ENCODE peak calls at places on chromosomes 3 and 15, in six cellular contexts. Q, A, G, I, F and N are unnamed samples.

GRCh38 chr15:74995779-74996765 is 709 bp downstream of the SCAMP5 start:
- DNase-seq in I (no peak), Q (peak; percentile 45), F (no peak), G (no peak), A (no peak), N (peak; percentile 79)

GRCh38 chr3:12662593-12663310 is 1.2 kb downstream of the RAF1 start:
- DNase-seq in G (peak; percentile 55), I (peak; percentile 71), F (no peak), Q (peak; percentile 51), A (no peak), N (peak; percentile 44)

GRCh38 chr15:67176195-67176971 is 78.1 kb downstream of the AAGAB start:
- DNase-seq in Q (no peak), A (no peak), I (peak; percentile 78), F (peak; percentile 24), G (no peak), N (peak; percentile 77)

GRCh38 chr15:55789066-55789660 is 46.2 kb upstream of the PRTG start:
- DNase-seq in A (peak; percentile 23), I (no peak), Q (peak; percentile 24), G (no peak), F (no peak), N (no peak)

GRCh38 chr15:95799286-95800187 is 531.0 kb upstream of the NR2F2 start:
- DNase-seq in F (no peak), G (peak; percentile 90), I (no peak), Q (no peak), A (no peak), N (no peak)

GRCh38 chr15:90413411-90414379 is 25.7 kb downstream of the IQGAP1 start:
- DNase-seq in I (no peak), F (no peak), G (peak; percentile 69), A (no peak), Q (no peak), N (no peak)

GRCh38 chr3:122793568-122794416 is at the start of gene HSPBAP1:
- DNase-seq in I (peak; percentile 96), G (peak; percentile 91), Q (peak; percentile 96), F (peak; percentile 95), A (peak; percentile 87), N (peak; percentile 94)

GRCh38 chr3:116161570-116162290 is 283.6 kb downstream of the LSAMP start:
- DNase-seq in F (no peak), A (no peak), I (no peak), Q (no peak), G (no peak), N (no peak)

GRCh38 chr15:60649845-60650548 is 171.1 kb upstream of the ICE2 start:
- DNase-seq in Q (peak; percentile 21), G (peak; percentile 37), F (no peak), I (no peak), A (no peak), N (no peak)

GRCh38 chr3:48999085-48999858 is 7.9 kb upstream of the WDR6 start:
- DNase-seq in Q (no peak), I (no peak), A (no peak), G (no peak), F (no peak), N (no peak)

GRCh38 chr15:32829441-32829840 is 111.6 kb downstream of the GREM1 start:
- DNase-seq in G (no peak), I (no peak), Q (no peak), F (no peak), A (no peak), N (no peak)

GRCh38 chr15:39573844-39574243 is 7.0 kb upstream of the THBS1 start:
- DNase-seq in I (no peak), A (no peak), Q (no peak), F (no peak), G (peak; percentile 36), N (no peak)

GRCh38 chr3:175885196-175885766 is 1026.1 kb downstream of the NAALADL2 start:
- DNase-seq in G (no peak), A (no peak), Q (no peak), I (no peak), F (no peak), N (peak; percentile 63)

GRCh38 chr3:69499899-69500316 is 114.0 kb upstream of the FRMD4B start:
- DNase-seq in G (no peak), I (peak; percentile 72), F (peak; percentile 53), A (no peak), Q (peak; percentile 11), N (peak; percentile 55)

DNA sequence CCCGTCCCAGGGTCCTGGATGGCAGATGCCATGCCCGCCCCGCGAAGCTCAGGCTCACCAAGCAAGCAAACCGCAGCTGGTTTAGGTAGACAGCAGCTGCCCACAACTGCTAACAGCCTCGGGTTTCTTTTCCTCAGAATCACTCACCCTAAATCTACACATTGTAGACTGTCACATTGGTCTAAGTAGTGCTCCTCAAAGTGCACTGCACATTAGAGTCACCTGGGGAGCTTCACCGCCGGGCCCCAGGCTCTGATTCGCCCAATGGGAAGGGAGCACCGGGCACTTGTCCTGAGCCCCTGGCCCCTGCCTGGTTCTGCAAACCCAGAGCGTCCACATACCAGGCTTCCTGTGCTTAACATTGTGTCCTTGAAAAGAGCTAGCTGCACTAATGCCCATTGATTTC is 752 bp downstream of the OCA2 start:
- DNase-seq in I (no peak), F (no peak), G (no peak), A (no peak), Q (no peak), N (no peak)
- H3K36me3 ChIP-seq in I (no peaks in the 10 kb centered on the region), F (no peaks in the 10 kb centered on the region), G (no peaks in the 10 kb centered on the region), A (no peaks in the 10 kb centered on the region), Q (no peaks in the 10 kb centered on the region), N (no peaks in the 10 kb centered on the region)

GRCh38 chr3:45969953-45970352 is 25.7 kb downstream of the FYCO1 start:
- DNase-seq in I (no peak), Q (no peak), G (no peak), F (no peak), A (no peak), N (no peak)

GRCh38 chr3:45968149-45968548 is 24.9 kb downstream of the CXCR6 start:
- DNase-seq in G (no peak), Q (no peak), A (no peak), I (no peak), F (no peak), N (no peak)

GRCh38 chr3:45968706-45969105 is 25.4 kb downstream of the CXCR6 start:
- DNase-seq in Q (no peak), A (no peak), I (no peak), G (peak; percentile 77), F (no peak), N (no peak)

GRCh38 chr3:45967724-45968123 is 24.5 kb downstream of the CXCR6 start:
- DNase-seq in Q (no peak), F (no peak), G (no peak), I (no peak), A (no peak), N (no peak)

DNA sequence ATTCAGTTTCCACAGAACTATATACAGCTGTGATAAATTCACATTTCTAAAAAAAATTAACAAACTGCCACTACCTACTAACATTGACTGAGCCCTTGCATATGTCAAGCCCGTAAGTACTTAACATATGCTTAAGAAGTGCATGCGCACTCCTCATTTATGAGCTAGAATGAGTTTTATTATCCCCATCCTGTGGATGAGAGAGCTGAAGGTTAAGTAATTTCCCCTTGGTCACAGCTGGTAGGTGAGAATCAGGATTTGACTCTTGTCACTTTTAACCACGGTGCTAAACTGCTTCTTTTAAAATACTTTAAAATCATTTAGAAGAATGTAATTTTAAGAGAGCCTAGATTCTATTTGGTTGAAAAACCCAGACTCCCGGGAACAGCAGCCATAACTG is 25.9 kb downstream of the CXCR6 start:
- DNase-seq in Q (no peak), F (no peak), A (no peak), G (no peak), I (no peak), N (no peak)
- H3K9me3 ChIP-seq in Q (no peaks in the 10 kb centered on the region), F (no peaks in the 10 kb centered on the region), A (no peaks in the 10 kb centered on the region), G (no peaks in the 10 kb centered on the region), I (no peaks in the 10 kb centered on the region), N (no peaks in the 10 kb centered on the region)

GRCh38 chr15:101427606-101428487 is 61.7 kb downstream of the PCSK6 start:
- DNase-seq in A (no peak), I (no peak), Q (no peak), F (no peak), G (no peak), N (no peak)

GRCh38 chr15:101424984-101425383 is 64.5 kb downstream of the PCSK6 start:
- DNase-seq in I (no peak), F (no peak), A (no peak), G (no peak), Q (no peak), N (no peak)

GRCh38 chr15:101425787-101426365 is 63.6 kb downstream of the PCSK6 start:
- DNase-seq in F (no peak), A (no peak), Q (no peak), I (no peak), G (no peak), N (no peak)

GRCh38 chr15:101428758-101429157 is 60.7 kb downstream of the PCSK6 start:
- DNase-seq in Q (no peak), F (no peak), A (no peak), G (no peak), I (no peak), N (no peak)

DNA sequence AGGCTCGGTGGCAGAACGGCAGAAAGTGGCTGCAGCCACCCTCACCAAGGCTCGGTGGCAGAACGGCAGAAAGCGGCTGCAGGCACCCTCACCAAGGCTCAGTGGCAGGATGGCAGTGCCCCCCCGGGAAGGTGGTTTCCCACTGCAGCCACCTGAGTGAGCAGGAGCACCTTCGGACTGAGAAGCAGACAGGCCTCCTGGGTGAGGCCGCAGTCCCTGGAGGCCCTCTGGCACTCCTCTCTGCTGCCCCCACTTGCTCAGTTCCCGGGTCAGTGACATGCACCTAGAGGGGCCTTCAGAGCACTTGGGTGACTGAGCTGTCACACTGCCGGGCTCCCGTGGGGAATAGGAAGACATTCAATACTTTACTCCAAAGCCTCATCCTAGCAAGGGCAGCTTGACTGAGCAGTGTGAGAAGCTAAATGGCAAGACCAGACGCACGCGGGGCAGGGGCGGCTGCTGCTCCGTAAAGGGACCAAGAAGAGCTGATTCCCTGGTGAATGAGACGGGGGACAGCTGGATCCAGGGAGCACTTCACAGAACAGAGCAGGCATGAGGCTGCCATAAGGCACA is 62.7 kb downstream of the PCSK6 start:
- DNase-seq in F (no peak), G (no peak), A (no peak), I (no peak), Q (no peak), N (no peak)
- TF ChIP-seq CTCF in F (no peak), G (no peak), A (no peak), I (no peak), Q (no peak), N (no peak)

GRCh38 chr15:38412466-38412865 is 41.5 kb upstream of the FAM98B start:
- DNase-seq in I (no peak), Q (no peak), F (no peak), G (no peak), A (no peak), N (no peak)
- H3K36me3 ChIP-seq in I (no peaks in the 10 kb centered on the region), Q (no peaks in the 10 kb centered on the region), F (no peaks in the 10 kb centered on the region), G (no peaks in the 10 kb centered on the region), A (no peaks in the 10 kb centered on the region), N (no peaks in the 10 kb centered on the region)

DNA sequence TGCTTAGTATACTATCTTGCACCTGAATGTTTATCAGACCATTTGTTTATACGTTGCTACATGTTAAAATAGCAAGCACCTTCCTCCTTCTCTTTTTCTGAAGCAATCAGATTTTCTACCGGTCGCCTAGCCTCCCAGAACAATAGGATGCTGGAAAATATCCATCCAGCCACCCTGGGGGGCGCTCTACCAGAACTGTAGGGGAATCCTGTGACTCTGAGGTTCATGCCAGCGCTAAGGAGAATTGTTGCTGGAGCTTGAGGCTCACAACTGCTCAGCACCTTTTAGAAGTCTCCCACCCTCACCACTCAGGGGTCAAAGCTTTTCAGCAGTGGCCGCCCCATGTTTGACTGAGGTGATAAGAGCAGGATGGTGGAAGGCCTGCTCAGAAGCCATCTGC is 27.5 kb downstream of the SQOR start:
- DNase-seq in G (no peak), Q (no peak), F (no peak), I (no peak), A (no peak), N (no peak)
- H3K9me3 ChIP-seq in G (no peaks in the 10 kb centered on the region), Q (no peaks in the 10 kb centered on the region), F (no peaks in the 10 kb centered on the region), I (no peaks in the 10 kb centered on the region), A (no peaks in the 10 kb centered on the region), N (no peaks in the 10 kb centered on the region)

GRCh38 chr3:128585189-128585588 is 65.4 kb downstream of the RPN1 start:
- DNase-seq in Q (no peak), A (no peak), I (no peak), F (no peak), G (no peak), N (no peak)
- TF ChIP-seq CTCF in Q (no peak), A (no peak), I (no peak), F (no peak), G (no peak), N (no peak)